ENCODE peak calls at places on chromosomes 11 and 22, in nine cellular contexts. H, J, S, M, T, Z, N, I and D are unnamed samples.

GRCh38 chr22:44623771-44624510 is 78.1 kb upstream of the PRR5 start:
- DNase-seq in Z (no peak), J (no peak), I (no peak), H (no peak), T (peak; percentile 29), N (no peak), S (no peak), M (peak; percentile 50), D (no peak)

GRCh38 chr11:93290061-93290460 is 40.5 kb upstream of the DEUP1 start:
- DNase-seq in J (peak; percentile 31), Z (no peak), N (no peak), S (no peak), I (no peak), T (no peak), M (no peak), H (no peak), D (no peak)

GRCh38 chr22:33737662-33738061 is 182.6 kb downstream of the LARGE1 start:
- DNase-seq in N (no peak), H (no peak), S (no peak), T (no peak), I (no peak), J (no peak), Z (no peak), M (no peak), D (no peak)

GRCh38 chr22:23938328-23939016 is 22.5 kb downstream of the GSTT2B start:
- DNase-seq in N (no peak), H (no peak), S (no peak), I (no peak), Z (no peak), T (no peak), J (no peak), M (no peak), D (no peak)

GRCh38 chr11:132264616-132265015 is 894.2 kb downstream of the NTM start:
- DNase-seq in S (no peak), T (no peak), M (no peak), I (no peak), H (no peak), J (no peak), Z (no peak), N (no peak), D (no peak)

GRCh38 chr11:725624-726202 is 19.7 kb downstream of the EPS8L2 start:
- DNase-seq in H (no peak), N (no peak), T (no peak), Z (no peak), M (peak; percentile 67), S (no peak), I (no peak), J (no peak), D (peak; percentile 73)

GRCh38 chr22:47835726-47836125 is 1073.3 kb downstream of the TBC1D22A start:
- DNase-seq in S (peak; percentile 14), M (no peak), H (no peak), I (no peak), T (no peak), J (peak; percentile 71), Z (no peak), N (no peak), D (no peak)

GRCh38 chr11:122394326-122394725 is 261.2 kb upstream of the UBASH3B start:
- DNase-seq in N (no peak), H (no peak), M (no peak), I (no peak), T (no peak), J (no peak), Z (no peak), S (no peak), D (no peak)

GRCh38 chr11:46902694-46903093 is 15.7 kb downstream of the LRP4 start:
- DNase-seq in Z (no peak), H (no peak), I (no peak), T (no peak), S (no peak), J (no peak), N (no peak), M (no peak), D (no peak)

GRCh38 chr22:30270841-30271240 is 4.2 kb upstream of the OSM start:
- DNase-seq in T (no peak), N (no peak), J (peak; percentile 55), I (no peak), M (no peak), S (no peak), Z (peak; percentile 89), H (peak; percentile 60), D (no peak)

GRCh38 chr11:95231881-95232605 is 1.0 kb upstream of the SESN3 start:
- DNase-seq in Z (peak; percentile 86), I (peak; percentile 83), N (peak; percentile 38), S (no peak), J (peak; percentile 49), H (peak; percentile 76), M (peak; percentile 87), T (peak; percentile 85), D (peak; percentile 45)

GRCh38 chr11:126592496-126593410 is 237.3 kb downstream of the ST3GAL4 start:
- DNase-seq in N (no peak), M (peak; percentile 67), Z (no peak), H (no peak), S (no peak), I (no peak), J (no peak), T (no peak), D (no peak)

GRCh38 chr11:92380882-92381281 is 156.3 kb downstream of the FAT3 start:
- DNase-seq in T (no peak), J (peak; percentile 85), H (no peak), I (no peak), Z (no peak), M (no peak), S (no peak), N (no peak), D (no peak)

GRCh38 chr11:2669926-2670469 is 29.8 kb downstream of the KCNQ1OT1 start:
- DNase-seq in N (no peak), M (peak; percentile 17), H (peak; percentile 12), J (no peak), Z (no peak), T (no peak), I (peak; percentile 14), S (no peak), D (no peak)

GRCh38 chr22:24730864-24731263 is 43.7 kb downstream of the PIWIL3 start:
- DNase-seq in T (no peak), I (no peak), S (no peak), H (no peak), N (no peak), M (no peak), J (no peak), Z (no peak), D (no peak)

GRCh38 chr22:47192651-47193437 is 430.4 kb downstream of the TBC1D22A start:
- DNase-seq in M (peak; percentile 70), J (no peak), N (no peak), I (peak; percentile 59), S (no peak), H (no peak), Z (peak; percentile 57), T (peak; percentile 61), D (no peak)

GRCh38 chr11:7971846-7972245 is 6.6 kb upstream of the NLRP10 start:
- DNase-seq in I (no peak), T (no peak), S (no peak), J (peak; percentile 28), Z (no peak), M (no peak), H (no peak), N (no peak), D (no peak)

GRCh38 chr11:34948721-34949120 is 32.3 kb downstream of the PDHX start:
- DNase-seq in S (peak; percentile 29), J (peak; percentile 44), M (no peak), T (no peak), N (no peak), Z (no peak), H (no peak), I (no peak), D (no peak)

GRCh38 chr11:2584812-2585565 is 114.8 kb downstream of the KCNQ1OT1 start:
- DNase-seq in H (peak; percentile 14), J (no peak), T (no peak), M (peak; percentile 21), N (no peak), I (peak; percentile 45), Z (peak; percentile 57), S (no peak), D (no peak)

GRCh38 chr11:14914536-14914935 is 22.5 kb upstream of the CYP2R1 start:
- DNase-seq in T (no peak), M (no peak), J (no peak), I (no peak), N (no peak), S (no peak), H (no peak), Z (no peak), D (no peak)

GRCh38 chr11:14916403-14916802 is 24.4 kb upstream of the CYP2R1 start:
- DNase-seq in Z (no peak), H (no peak), T (no peak), S (no peak), N (no peak), J (no peak), I (no peak), M (no peak), D (no peak)
- TF ChIP-seq CTCF in Z (no peak), H (no peak), T (no peak), S (no peak), N (no peak), J (no peak), I (no peak), M (no peak), D (no peak)

GRCh38 chr11:82701847-82702520 is 31.7 kb downstream of the FAM181B start:
- DNase-seq in N (no peak), J (peak; percentile 42), T (no peak), H (peak; percentile 23), I (no peak), S (no peak), Z (no peak), M (peak; percentile 65), D (peak; percentile 44)
- TF ChIP-seq CTCF in N (peak; percentile 56), J (peak; percentile 71), T (peak; percentile 74), H (peak; percentile 57), I (no peak), S (peak; percentile 63), Z (peak; percentile 37), M (peak; percentile 86), D (peak; percentile 51)

GRCh38 chr11:124868322-124869274 is 3.4 kb downstream of the ROBO3 start:
- DNase-seq in S (no peak), H (no peak), M (no peak), I (no peak), N (no peak), Z (no peak), T (no peak), J (no peak), D (no peak)
- TF ChIP-seq CTCF in S (no peak), H (no peak), M (peak; percentile 34), I (no peak), N (no peak), Z (no peak), T (no peak), J (no peak), D (no peak)

GRCh38 chr11:105315287-105315686 is 175.7 kb upstream of the CARD18 start:
- DNase-seq in I (no peak), N (no peak), T (no peak), Z (no peak), S (no peak), M (no peak), J (no peak), H (no peak), D (no peak)
- TF ChIP-seq CTCF in I (no peak), N (no peak), T (no peak), Z (no peak), S (peak; percentile 11), M (no peak), J (no peak), H (no peak), D (no peak)

GRCh38 chr22:25898707-25899365 is 156.8 kb downstream of the MYO18B start:
- DNase-seq in N (no peak), Z (no peak), T (no peak), S (no peak), J (peak; percentile 1), I (no peak), M (peak; percentile 51), H (no peak), D (no peak)
- TF ChIP-seq CTCF in N (no peak), Z (no peak), T (peak; percentile 48), S (no peak), J (no peak), I (no peak), M (peak; percentile 74), H (no peak), D (peak; percentile 25)

GRCh38 chr11:29554000-29554399 is 462.8 kb downstream of the KCNA4 start:
- DNase-seq in H (no peak), I (no peak), M (no peak), T (no peak), N (no peak), S (no peak), J (no peak), Z (no peak), D (no peak)
- TF ChIP-seq CTCF in H (no peak), I (no peak), M (no peak), T (no peak), N (no peak), S (no peak), J (no peak), Z (no peak), D (no peak)